ENCODE peak calls at places on chromosomes 6 and 20, in eight cellular contexts. Z is H1, P is suprapubic skin, W is sigmoid colon, X is HCT116, V is transverse colon, N is SK-N-SH, Y is stomach. R is an unnamed sample. For H3K36me3, the result is how much of the 10 kb centered on the place peaks cover.

GRCh38 chr20:20548527-20549266 is 163.7 kb downstream of the RALGAPA2 start:
- DNase-seq in V (no peak), X (no peak), P (no peak), Z (no peak), W (no peak), N (no peak), Y (peak), R (no peak)

GRCh38 chr6:95091823-95092436 is 485.4 kb upstream of the MANEA start:
- DNase-seq in Y (no peak), Z (no peak), N (peak), W (no peak), V (no peak), P (no peak), X (peak), R (no peak)

GRCh38 chr20:48338717-48339116 is 489.1 kb downstream of the PREX1 start:
- DNase-seq in X (no peak), P (no peak), Y (no peak), N (no peak), W (no peak), Z (no peak), V (no peak), R (no peak)

GRCh38 chr6:40116829-40117228 is 182.6 kb upstream of the MOCS1 start:
- DNase-seq in V (no peak), P (no peak), Y (no peak), Z (no peak), X (no peak), N (no peak), W (no peak), R (no peak)

GRCh38 chr6:81608776-81609175 is 143.7 kb downstream of the TENT5A start:
- DNase-seq in W (no peak), P (no peak), Z (no peak), V (no peak), Y (no peak), X (no peak), N (no peak), R (no peak)

GRCh38 chr6:32940656-32941411 is at the start of gene HLA-DMB:
- DNase-seq in Z (no peak), V (peak), P (no peak), W (no peak), X (peak), N (peak), Y (peak), R (peak)

GRCh38 chr6:170429457-170429856 is 122.9 kb downstream of the FAM120B start:
- DNase-seq in N (no peak), V (no peak), Y (no peak), W (no peak), Z (no peak), P (no peak), X (no peak), R (no peak)

GRCh38 chr6:168381726-168382458 is 59.1 kb upstream of the SMOC2 start:
- DNase-seq in Z (no peak), Y (no peak), P (no peak), N (no peak), X (no peak), V (no peak), W (peak), R (no peak)

GRCh38 chr6:157434349-157435016 is 53.5 kb downstream of the ZDHHC14 start:
- DNase-seq in W (no peak), Z (no peak), V (peak), N (no peak), X (no peak), Y (no peak), P (no peak), R (peak)

GRCh38 chr6:120779441-120779840 is 554.8 kb downstream of the TBC1D32 start:
- DNase-seq in Y (no peak), W (no peak), P (no peak), V (no peak), N (no peak), X (no peak), Z (no peak), R (no peak)

GRCh38 chr6:121823437-121823851 is 388.0 kb downstream of the GJA1 start:
- DNase-seq in Z (peak), W (no peak), V (no peak), N (no peak), P (no peak), Y (no peak), X (no peak), R (no peak)

GRCh38 chr20:21971436-21971835 is 266.0 kb downstream of the PAX1 start:
- DNase-seq in W (no peak), X (no peak), N (no peak), P (no peak), V (no peak), Y (no peak), Z (no peak), R (no peak)

GRCh38 chr6:89952696-89953095 is 58.4 kb downstream of the GJA10 start:
- DNase-seq in P (no peak), Z (no peak), V (peak), N (no peak), Y (no peak), W (no peak), X (no peak), R (no peak)

GRCh38 chr20:34150616-34151015 is 38.6 kb upstream of the EIF2S2 start:
- DNase-seq in X (no peak), V (no peak), Z (no peak), N (no peak), Y (no peak), P (no peak), W (no peak), R (no peak)

GRCh38 chr6:75296811-75297779 is 12.5 kb upstream of the TMEM30A start:
- DNase-seq in V (no peak), W (no peak), X (peak), N (peak), P (no peak), Y (no peak), Z (no peak), R (no peak)

GRCh38 chr6:14635195-14635594 is 517.6 kb downstream of the CD83 start:
- DNase-seq in N (no peak), V (peak), Y (peak), P (no peak), Z (no peak), W (no peak), X (no peak), R (no peak)

DNA sequence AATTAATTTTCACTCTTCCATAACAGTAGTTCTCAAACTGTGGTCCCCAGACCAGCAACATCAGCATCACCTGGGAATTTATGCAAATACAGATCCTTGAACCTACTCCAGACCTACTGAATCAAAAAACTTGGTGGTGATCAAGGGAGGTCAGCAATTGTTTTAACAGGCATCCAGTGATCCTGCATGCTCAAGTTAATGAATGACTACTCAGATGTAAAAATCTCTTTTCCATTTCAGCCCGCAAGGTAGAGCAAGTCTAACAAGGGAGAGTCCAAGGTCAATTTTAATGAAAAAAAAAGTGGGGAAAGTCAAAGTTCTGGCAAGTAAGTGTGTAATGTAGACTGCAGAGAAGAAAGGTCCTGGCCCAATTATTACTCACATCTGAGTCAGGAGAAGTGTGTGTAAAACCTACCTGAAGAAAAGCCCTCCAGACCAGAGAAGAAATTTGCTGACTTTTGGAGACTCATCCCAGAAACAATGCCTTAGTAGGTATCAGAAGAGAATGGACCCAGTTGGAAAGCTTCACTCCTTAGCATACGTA is 193.5 kb downstream of the UBE3D start:
- DNase-seq in V (no peak), Z (no peak), N (no peak), Y (no peak), W (no peak), X (no peak), P (no peak), R (no peak)
- TF ChIP-seq POLR2AphosphoS5 in V (no peak), Z (no peak), N (no peak), Y (no peak), W (no peak), X (no peak), P (no peak), R (no peak)

GRCh38 chr20:6496874-6497273 is 270.6 kb upstream of the BMP2 start:
- DNase-seq in W (no peak), N (no peak), V (no peak), Z (no peak), P (no peak), Y (no peak), X (no peak), R (no peak)
- H3K36me3 ChIP-seq in W (under half), N (under half), V (under half), Z (under half), P (under half), Y (under half), X (under half), R (under half)

DNA sequence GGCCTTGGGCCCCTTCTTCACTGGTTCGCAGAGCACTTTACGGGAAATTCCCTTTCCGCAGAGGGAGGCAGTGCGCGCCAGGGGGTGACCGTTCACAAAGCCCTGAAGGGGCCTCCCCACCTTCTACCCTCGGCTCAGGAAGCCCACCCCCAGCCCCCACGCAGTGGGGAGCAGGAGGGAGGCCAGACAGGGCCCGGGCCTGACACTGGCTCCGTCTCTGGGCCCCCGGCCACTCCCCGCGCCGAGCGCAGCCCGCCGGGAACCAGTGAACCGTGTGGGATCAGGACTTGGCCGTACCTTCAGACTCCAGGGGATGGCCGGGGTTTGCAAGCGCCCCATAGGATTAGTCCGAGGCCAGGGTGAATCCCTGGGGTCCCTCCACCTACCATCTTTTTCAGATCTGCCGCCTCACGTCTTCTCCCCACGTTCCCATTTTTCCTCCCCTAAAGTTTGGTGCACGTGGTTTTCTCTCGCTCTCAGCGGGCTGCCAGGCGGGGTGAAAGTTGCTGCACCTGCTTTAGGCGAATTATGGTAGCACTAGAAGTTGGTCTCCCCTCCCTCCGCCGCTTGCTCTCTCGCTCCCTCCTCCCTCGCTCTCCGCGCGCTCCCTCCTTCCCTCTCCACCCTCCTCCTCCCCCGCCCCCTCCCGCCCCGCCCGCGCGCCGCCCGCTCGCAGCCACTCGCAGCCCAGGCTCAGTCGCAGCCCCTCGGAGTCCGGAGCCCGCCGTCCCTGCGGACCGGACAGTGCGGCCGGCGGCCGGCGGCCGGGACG is at the start of gene FOXP4:
- DNase-seq in V (peak), W (peak), X (peak), N (peak), P (peak), Z (peak), Y (peak), R (peak)
- TF ChIP-seq POLR2AphosphoS5 in V (no peak), W (peak), X (peak), N (no peak), P (no peak), Z (no peak), Y (no peak), R (peak)

GRCh38 chr6:161101517-161101916 is 109.9 kb downstream of the MAP3K4 start:
- DNase-seq in Y (no peak), N (peak), X (no peak), W (no peak), Z (no peak), P (no peak), V (no peak), R (no peak)
- H3K36me3 ChIP-seq in Y (half or more), N (under half), X (under half), W (half or more), Z (under half), P (half or more), V (under half), R (under half)

GRCh38 chr6:66993272-66993671 is 1286.2 kb upstream of the EYS start:
- DNase-seq in N (no peak), X (no peak), Y (no peak), V (no peak), Z (no peak), P (no peak), W (no peak), R (no peak)
- TF ChIP-seq POLR2AphosphoS5 in N (no peak), X (no peak), Y (no peak), V (no peak), Z (no peak), P (no peak), W (no peak), R (no peak)

DNA sequence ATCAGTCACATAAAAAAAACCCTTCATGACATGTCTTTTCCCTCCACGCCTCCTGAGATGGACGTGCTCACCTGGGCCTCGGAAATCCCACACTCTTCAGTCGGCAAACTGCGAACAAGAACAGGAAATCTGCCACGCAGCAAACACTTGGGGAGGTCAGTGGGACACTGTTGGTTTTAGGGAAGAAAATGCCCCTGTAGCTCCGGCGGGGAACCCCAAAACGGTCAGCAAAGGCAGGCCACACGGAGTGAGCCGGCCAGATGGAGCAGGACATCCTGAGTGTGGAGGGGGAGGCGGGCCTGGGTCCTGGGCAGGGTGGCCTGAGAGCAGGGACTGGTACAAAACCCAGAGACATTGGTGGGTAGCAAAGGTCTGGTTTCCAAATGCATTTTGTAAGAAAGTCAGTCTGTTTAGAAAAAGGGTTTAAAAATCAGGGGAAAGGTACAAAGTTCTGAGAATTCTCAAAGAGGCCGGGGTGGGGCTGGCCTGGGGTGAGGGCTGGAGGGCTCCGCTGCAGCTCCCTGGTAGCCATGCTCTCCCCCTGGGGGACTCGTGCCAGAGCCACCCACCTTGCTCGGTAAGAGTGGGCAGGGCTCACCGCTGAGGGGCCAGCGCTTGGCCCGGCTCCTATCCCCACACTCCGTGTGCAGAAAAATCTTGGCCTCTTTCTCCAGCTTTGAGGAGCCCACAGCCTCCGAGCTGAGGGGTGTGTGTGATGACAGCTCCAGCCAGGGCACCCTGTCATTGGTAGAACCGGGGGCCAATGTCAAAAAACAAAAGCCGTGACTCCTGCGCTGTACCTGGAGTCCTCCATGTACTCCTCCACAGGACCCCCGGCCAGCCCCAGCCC is 5.2 kb downstream of the SLC2A4RG start:
- DNase-seq in X (no peak), Z (no peak), P (no peak), V (no peak), N (peak), W (no peak), Y (no peak), R (no peak)
- H3K36me3 ChIP-seq in X (under half), Z (under half), P (under half), V (under half), N (under half), W (under half), Y (under half), R (under half)

DNA sequence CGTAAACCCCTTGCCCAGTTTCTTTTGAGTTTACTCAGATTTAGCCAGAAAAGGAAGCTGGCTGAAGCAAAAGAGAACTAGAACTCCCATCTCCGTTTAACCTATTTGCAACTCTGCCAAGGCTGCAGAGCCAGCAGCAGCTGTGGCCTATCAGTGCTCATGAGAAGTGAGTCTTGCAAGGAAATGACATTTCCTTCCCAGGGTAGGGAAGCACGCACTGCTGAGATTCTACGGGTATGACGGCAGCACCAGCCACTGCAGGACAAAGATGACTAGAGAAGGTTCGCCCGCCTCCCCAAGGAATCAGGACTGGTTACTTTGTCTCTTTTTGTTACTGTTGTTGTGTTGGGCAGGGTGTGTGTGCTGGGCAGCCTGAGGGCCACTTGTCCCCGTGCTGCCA is 47.6 kb downstream of the PPP1R3G start:
- DNase-seq in Z (peak), Y (peak), X (no peak), W (peak), N (no peak), V (peak), P (no peak), R (peak)
- TF ChIP-seq POLR2AphosphoS5 in Z (no peak), Y (peak), X (no peak), W (peak), N (no peak), V (peak), P (no peak), R (no peak)

DNA sequence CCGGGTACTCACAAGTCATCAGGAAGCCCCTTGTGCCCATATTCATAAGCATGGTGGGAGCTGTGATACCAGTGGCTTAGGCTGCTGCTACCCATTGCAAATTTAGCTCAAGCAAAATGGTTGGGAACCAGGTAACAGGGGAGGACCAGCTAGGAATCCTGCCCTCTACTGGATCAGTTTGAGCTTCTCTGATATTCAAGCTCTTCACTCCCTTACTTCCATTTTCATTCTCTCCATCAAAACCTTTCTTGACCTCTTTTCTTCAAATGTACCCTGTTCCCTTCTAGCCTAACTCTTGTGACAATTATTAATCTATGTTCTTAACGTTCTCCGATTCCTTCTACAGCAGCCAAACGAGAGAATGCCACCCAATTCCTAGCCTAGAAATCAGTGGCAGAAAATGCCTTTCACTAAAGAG is 9.7 kb downstream of the NOL7 start:
- DNase-seq in V (no peak), Y (no peak), P (no peak), N (peak), W (no peak), X (peak), Z (peak), R (no peak)
- H3K36me3 ChIP-seq in V (under half), Y (half or more), P (half or more), N (half or more), W (half or more), X (under half), Z (under half), R (under half)

DNA sequence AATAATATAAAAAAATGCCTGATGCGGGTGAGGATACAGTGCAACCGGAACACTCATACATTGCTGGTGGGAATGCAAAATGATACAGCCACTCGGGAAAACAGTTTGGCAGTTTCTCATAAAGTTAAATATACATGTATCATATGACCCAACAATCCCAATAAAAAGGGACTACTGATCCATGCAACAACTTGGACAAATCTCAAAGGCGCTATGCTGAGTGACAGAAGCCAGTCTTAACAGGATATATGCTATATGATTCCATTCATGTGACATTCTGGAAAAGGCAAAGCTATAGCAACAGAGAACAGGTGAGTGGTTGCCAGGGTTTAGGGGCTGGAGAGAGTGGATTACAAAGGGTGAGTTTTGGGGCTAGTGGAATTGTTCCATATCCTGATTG is 170.2 kb upstream of the MLN start:
- DNase-seq in N (no peak), Y (no peak), W (no peak), Z (no peak), X (no peak), P (no peak), V (no peak), R (no peak)
- TF ChIP-seq POLR2AphosphoS5 in N (no peak), Y (no peak), W (no peak), Z (no peak), X (no peak), P (no peak), V (no peak), R (no peak)

GRCh38 chr20:36936341-36936740 is 15.2 kb downstream of the SAMHD1 start:
- DNase-seq in W (no peak), P (no peak), X (no peak), N (no peak), Y (no peak), V (no peak), Z (no peak), R (no peak)

DNA sequence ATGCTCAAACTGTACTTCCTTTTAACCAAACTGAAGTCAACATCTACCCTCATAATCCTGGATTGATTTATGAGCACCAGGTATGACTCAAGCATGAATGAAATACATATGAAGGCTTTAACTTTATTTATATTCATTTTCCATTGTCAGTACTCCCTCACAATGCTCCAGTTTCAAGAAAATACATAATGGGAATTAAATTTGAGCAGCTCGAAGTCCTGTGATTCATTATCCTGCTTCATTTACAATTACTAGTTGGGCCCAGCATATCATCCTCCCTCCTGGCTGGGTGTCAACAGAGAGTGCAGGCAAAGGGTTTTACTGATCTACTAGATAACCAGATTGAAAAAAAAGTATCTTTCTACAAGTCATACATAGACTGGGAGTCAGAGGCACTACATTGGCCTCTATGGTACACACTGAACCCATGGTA is 10.1 kb downstream of the SAMHD1 start:
- DNase-seq in V (peak), N (peak), Y (no peak), P (no peak), X (no peak), Z (no peak), W (no peak), R (no peak)
- H3K36me3 ChIP-seq in V (under half), N (under half), Y (half or more), P (under half), X (under half), Z (under half), W (half or more), R (under half)

R was measured in breast epithelium.